ENCODE peak calls at places on chromosomes 6 and 20, in seven cellular contexts. X, M, E, J, A, R and V are unnamed samples.

GRCh38 chr6:2404211-2404929 is 159.0 kb upstream of the GMDS start:
- DNase-seq in X (no peak), M (no peak), E (no peak), J (no peak), A (no peak), R (no peak), V (no peak)

GRCh38 chr6:144449911-144450690 is 165.0 kb downstream of the UTRN start:
- DNase-seq in X (no peak), M (no peak), E (no peak), J (no peak), A (no peak), R (no peak), V (no peak)

GRCh38 chr20:4063631-4064030 is 48.3 kb upstream of the RNF24 start:
- DNase-seq in X (no peak), M (no peak), E (no peak), J (no peak), A (peak; percentile 31), R (no peak), V (no peak)

GRCh38 chr20:33915726-33916331 is 77.9 kb upstream of the RALY start:
- DNase-seq in X (peak; percentile 53), M (no peak), E (no peak), J (no peak), A (peak; percentile 38), R (peak; percentile 74), V (peak; percentile 45)

GRCh38 chr6:87575423-87575822 is 14.4 kb downstream of the RARS2 start:
- DNase-seq in X (no peak), M (no peak), E (no peak), J (no peak), A (no peak), R (no peak), V (no peak)

GRCh38 chr20:38260378-38261053 is at the start of gene KIAA1755:
- DNase-seq in X (no peak), M (peak; percentile 58), E (no peak), J (peak; percentile 69), A (no peak), R (no peak), V (no peak)

GRCh38 chr6:117976030-117976651 is 69.1 kb downstream of the SLC35F1 start:
- DNase-seq in X (no peak), M (no peak), E (peak; percentile 5), J (no peak), A (peak; percentile 21), R (no peak), V (no peak)

GRCh38 chr6:88680654-88681053 is 282.8 kb downstream of the RNGTT start:
- DNase-seq in X (no peak), M (no peak), E (no peak), J (no peak), A (no peak), R (no peak), V (no peak)

GRCh38 chr6:83097675-83098074 is 30.2 kb downstream of the DOP1A start:
- DNase-seq in X (no peak), M (no peak), E (no peak), J (no peak), A (no peak), R (no peak), V (no peak)

GRCh38 chr20:45419188-45420091 is 3.5 kb downstream of the PIGT start:
- DNase-seq in X (no peak), M (peak; percentile 88), E (peak; percentile 96), J (peak; percentile 62), A (peak; percentile 95), R (no peak), V (no peak)

GRCh38 chr6:44073612-44074382 is 53.5 kb downstream of the MRPL14 start:
- DNase-seq in X (no peak), M (peak; percentile 66), E (no peak), J (no peak), A (no peak), R (no peak), V (no peak)

GRCh38 chr20:2692886-2693285 is 306 bp downstream of the EBF4 start:
- DNase-seq in X (no peak), M (peak; percentile 44), E (no peak), J (no peak), A (peak; percentile 18), R (peak; percentile 52), V (peak; percentile 24)

GRCh38 chr20:10771435-10772140 is 97.8 kb upstream of the JAG1 start:
- DNase-seq in X (no peak), M (no peak), E (no peak), J (no peak), A (no peak), R (no peak), V (no peak)

GRCh38 chr20:13101701-13102100 is 92.9 kb downstream of the SPTLC3 start:
- DNase-seq in X (no peak), M (no peak), E (no peak), J (no peak), A (peak; percentile 7), R (no peak), V (no peak)